ENCODE peak calls at places on chromosomes 12 and 14, in seven cellular contexts. E, T, U, F, L, G and I are unnamed samples.

GRCh38 chr14:49953196-49953595 is 60.3 kb downstream of the ARF6 start:
- DNase-seq in E (no peak), U (no peak), F (no peak), T (no peak), L (no peak), G (no peak), I (no peak)

GRCh38 chr12:47992776-47993175 is 11.5 kb downstream of the COL2A1 start:
- DNase-seq in U (no peak), T (no peak), G (no peak), E (no peak), F (no peak), L (no peak), I (no peak)

GRCh38 chr12:1436015-1436414 is 158.4 kb downstream of the FBXL14 start:
- DNase-seq in T (no peak), E (no peak), L (peak), G (no peak), U (no peak), F (no peak), I (no peak)

GRCh38 chr12:128075332-128075731 is 191.6 kb upstream of the TMEM132C start:
- DNase-seq in E (no peak), G (no peak), T (no peak), F (no peak), U (no peak), L (no peak), I (no peak)

GRCh38 chr12:87812030-87812429 is 217.2 kb downstream of the C12orf50 start:
- DNase-seq in E (no peak), T (no peak), F (no peak), L (no peak), G (no peak), U (no peak), I (no peak)

GRCh38 chr14:34568803-34569202 is 29.3 kb upstream of the EAPP start:
- DNase-seq in T (no peak), E (no peak), U (no peak), F (no peak), G (no peak), L (no peak), I (no peak)

GRCh38 chr12:89833337-89834252 is 125.0 kb upstream of the ATP2B1 start:
- DNase-seq in L (no peak), G (peak), E (no peak), T (no peak), U (no peak), F (no peak), I (no peak)

GRCh38 chr14:69880051-69880487 is 853 bp downstream of the SMOC1 start:
- DNase-seq in E (no peak), F (no peak), U (no peak), G (no peak), L (no peak), T (peak), I (no peak)

GRCh38 chr12:24596768-24597388 is 352.0 kb downstream of the BCAT1 start:
- DNase-seq in L (peak), E (no peak), F (no peak), U (no peak), G (peak), T (peak), I (peak)

GRCh38 chr12:30847259-30847658 is 79.3 kb upstream of the TSPAN11 start:
- DNase-seq in F (peak), E (peak), L (peak), U (no peak), T (peak), G (peak), I (peak)

GRCh38 chr12:102910792-102911191 is 6.3 kb downstream of the PAH start:
- DNase-seq in L (no peak), G (no peak), U (no peak), F (no peak), E (no peak), T (no peak), I (no peak)

GRCh38 chr14:70000601-70001000 is 121.4 kb downstream of the SMOC1 start:
- DNase-seq in E (no peak), G (no peak), U (no peak), F (no peak), T (no peak), L (no peak), I (no peak)

GRCh38 chr12:105947906-105948305 is 190.8 kb downstream of the NUAK1 start:
- DNase-seq in U (no peak), E (no peak), F (no peak), G (no peak), T (no peak), L (no peak), I (no peak)

GRCh38 chr12:2169964-2170363 is 117.2 kb downstream of the CACNA1C start:
- DNase-seq in L (no peak), G (no peak), U (no peak), F (no peak), T (no peak), E (no peak), I (no peak)

GRCh38 chr12:30839643-30840190 is 85.0 kb upstream of the CAPRIN2 start:
- DNase-seq in U (no peak), T (no peak), G (no peak), L (no peak), F (no peak), E (no peak), I (no peak)

GRCh38 chr14:36293824-36294223 is 26.6 kb downstream of the MBIP start:
- DNase-seq in E (no peak), T (peak), F (no peak), G (no peak), L (no peak), U (no peak), I (no peak)

GRCh38 chr12:27868165-27868564 is 88.1 kb upstream of the MANSC4 start:
- DNase-seq in F (no peak), E (no peak), L (no peak), G (no peak), U (no peak), T (no peak), I (no peak)

GRCh38 chr12:114406326-114407033 is 536 bp upstream of the TBX5 start:
- DNase-seq in U (no peak), G (no peak), T (no peak), F (no peak), E (no peak), L (no peak), I (no peak)

GRCh38 chr14:50677527-50678063 is 9.5 kb upstream of the SAV1 start:
- DNase-seq in L (no peak), E (peak), F (peak), U (no peak), T (peak), G (no peak), I (no peak)

GRCh38 chr14:22526210-22526609 is 62.8 kb downstream of the DAD1 start:
- DNase-seq in G (no peak), U (no peak), T (no peak), L (no peak), E (no peak), F (no peak), I (no peak)

GRCh38 chr12:103928736-103929050 is 1.5 kb upstream of the HSP90B1 start:
- DNase-seq in T (no peak), E (no peak), F (peak), U (no peak), G (no peak), L (no peak), I (no peak)

GRCh38 chr12:49043856-49044258 is 16.7 kb downstream of the KMT2D start:
- DNase-seq in L (peak), T (peak), F (no peak), G (peak), E (no peak), U (no peak), I (peak)

GRCh38 chr14:104992501-104992900 is 6.9 kb downstream of the CLBA1 start:
- DNase-seq in G (no peak), F (no peak), T (no peak), L (no peak), E (no peak), U (no peak), I (no peak)

GRCh38 chr12:18375131-18375530 is 113.8 kb downstream of the PIK3C2G start:
- DNase-seq in L (no peak), T (no peak), F (no peak), U (no peak), E (no peak), G (no peak), I (no peak)

GRCh38 chr12:4118017-4118510 is 155.5 kb upstream of the CCND2 start:
- DNase-seq in F (peak), U (no peak), G (no peak), L (no peak), T (no peak), E (no peak), I (no peak)

GRCh38 chr12:117707861-117708260 is 260.9 kb downstream of the KSR2 start:
- DNase-seq in G (no peak), U (no peak), T (no peak), F (no peak), E (no peak), L (no peak), I (no peak)
- TF ChIP-seq JUND in G (no peak), U (no peak), T (no peak), F (no peak), E (no peak), L (no peak), I (no peak)

DNA sequence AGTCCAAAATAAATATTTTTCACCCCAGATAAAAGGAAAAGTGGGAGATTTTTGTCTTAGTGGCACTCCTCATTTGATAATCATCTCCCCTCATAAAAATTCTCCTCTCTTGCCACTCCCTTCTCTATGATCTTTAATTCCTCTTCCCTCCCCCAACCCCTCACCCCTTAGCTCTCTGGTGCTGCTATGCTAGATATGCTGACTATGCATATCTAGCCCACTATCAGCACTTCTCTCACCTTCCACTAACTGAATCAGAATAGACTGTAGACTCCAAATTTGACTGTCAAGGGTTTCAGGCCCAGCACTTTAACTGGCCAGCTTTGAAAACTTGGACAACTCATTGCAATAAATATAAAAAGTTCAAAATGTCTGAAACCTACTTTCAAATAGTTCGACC is 254.2 kb downstream of the ETNK1 start:
- DNase-seq in E (no peak), T (no peak), L (no peak), U (no peak), G (no peak), F (no peak), I (no peak)
- TF ChIP-seq JUND in E (no peak), T (no peak), L (no peak), U (no peak), G (no peak), F (no peak), I (no peak)

GRCh38 chr14:94816113-94816512 is 46.2 kb upstream of the GSC start:
- DNase-seq in F (no peak), E (no peak), L (no peak), U (no peak), T (no peak), G (no peak), I (no peak)
- TF ChIP-seq JUND in F (no peak), E (no peak), L (no peak), U (no peak), T (no peak), G (no peak), I (no peak)

DNA sequence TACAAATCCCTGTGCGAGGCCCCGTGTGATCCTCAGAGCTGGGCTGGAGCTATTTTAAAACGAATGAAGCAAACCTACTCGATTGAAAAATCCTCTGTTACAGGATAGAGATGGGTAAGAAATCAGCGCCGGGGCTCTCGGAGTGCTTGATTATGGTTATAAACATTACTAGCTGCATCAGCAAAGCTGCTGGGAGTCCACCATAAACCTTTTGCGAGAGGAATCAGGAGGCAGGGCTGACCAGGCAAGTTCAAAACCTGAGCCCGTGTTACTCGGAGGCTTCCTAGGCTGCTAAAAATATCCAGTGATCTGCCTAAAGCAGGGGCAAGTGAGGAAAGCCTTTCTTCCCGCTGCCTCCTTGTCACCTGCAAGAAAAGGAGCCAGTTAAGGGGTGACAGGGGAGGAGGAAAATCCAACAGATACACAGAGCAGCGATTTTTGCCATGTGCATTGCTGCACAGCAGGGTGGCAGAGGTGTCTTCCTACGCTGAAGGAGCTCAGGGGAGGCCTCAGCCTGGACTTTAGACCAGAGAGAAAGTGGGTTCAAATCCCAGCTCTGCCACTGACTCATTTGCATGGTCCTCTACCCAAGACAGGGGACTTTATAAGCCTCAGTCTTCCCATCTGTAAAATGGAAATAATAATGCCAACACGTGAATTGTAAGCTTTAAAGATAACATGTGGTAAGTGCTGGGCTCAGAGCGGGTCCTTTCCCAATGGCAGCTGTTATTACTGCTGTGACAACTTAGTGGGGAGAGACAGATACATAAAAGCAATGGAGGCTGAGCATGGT is 61.8 kb downstream of the MAP1LC3B2 start:
- DNase-seq in F (no peak), E (no peak), T (no peak), G (no peak), L (no peak), U (no peak), I (no peak)
- TF ChIP-seq JUND in F (no peak), E (no peak), T (no peak), G (no peak), L (no peak), U (no peak), I (no peak)

GRCh38 chr12:85755760-85756159 is 80.4 kb downstream of the RASSF9 start:
- DNase-seq in T (no peak), U (no peak), E (no peak), G (no peak), F (no peak), L (no peak), I (no peak)
- TF ChIP-seq JUND in T (no peak), U (no peak), E (no peak), G (no peak), F (no peak), L (no peak), I (no peak)